ENCODE peak calls at places on chromosomes 7 and 10, in four cellular contexts. F is neuronal stem cell, B is mesenchymal stem cell, T is IMR-90. I is an unnamed sample.

GRCh38 chr10:52447931-52448353 is 133.9 kb downstream of the DKK1 start:
- DNase-seq in F (no peak), B (peak; percentile 10), T (peak; percentile 20), I (no peak)

GRCh38 chr10:63246361-63246760 is 113.2 kb downstream of the NRBF2 start:
- DNase-seq in F (no peak), B (no peak), T (peak; percentile 55), I (no peak)

GRCh38 chr10:58590152-58590551 is 77.5 kb downstream of the BICC1 start:
- DNase-seq in F (no peak), B (peak; percentile 72), T (peak; percentile 99), I (no peak)

GRCh38 chr10:62231371-62231770 is 37.3 kb downstream of the RTKN2 start:
- DNase-seq in F (no peak), B (peak; percentile 45), T (peak; percentile 92), I (no peak)

GRCh38 chr10:126373982-126374381 is 14.3 kb downstream of the ADAM12 start:
- DNase-seq in F (no peak), B (peak; percentile 79), T (peak; percentile 66), I (no peak)

GRCh38 chr10:90915141-90916075 is 5.5 kb downstream of the ANKRD1 start:
- DNase-seq in F (no peak), B (no peak), T (no peak), I (no peak)

GRCh38 chr7:79241288-79242055 is 212.0 kb downstream of the MAGI2 start:
- DNase-seq in F (no peak), B (peak; percentile 57), T (peak; percentile 82), I (no peak)

GRCh38 chr10:102919237-102919959 is 1.3 kb downstream of the CNNM2 start:
- DNase-seq in F (peak; percentile 21), B (peak; percentile 32), T (peak; percentile 25), I (peak; percentile 77)

GRCh38 chr7:108079291-108080057 is 50.7 kb downstream of the LAMB4 start:
- DNase-seq in F (no peak), B (peak; percentile 85), T (peak; percentile 95), I (no peak)

GRCh38 chr7:1691096-1691495 is 21.0 kb downstream of the ELFN1 start:
- DNase-seq in F (no peak), B (no peak), T (no peak), I (no peak)

GRCh38 chr7:4299431-4299830 is 382.7 kb upstream of the FOXK1 start:
- DNase-seq in F (no peak), B (no peak), T (no peak), I (no peak)

GRCh38 chr7:98810166-98810802 is 59.5 kb downstream of the TMEM130 start:
- DNase-seq in F (no peak), B (no peak), T (no peak), I (no peak)

GRCh38 chr10:111475720-111476119 is 398.9 kb downstream of the ADRA2A start:
- DNase-seq in F (no peak), B (peak; percentile 18), T (no peak), I (peak; percentile 71)

GRCh38 chr10:4046030-4046429 is 261.0 kb upstream of the KLF6 start:
- DNase-seq in F (no peak), B (no peak), T (no peak), I (no peak)

GRCh38 chr7:54672519-54672918 is 86.5 kb downstream of the SEC61G start:
- DNase-seq in F (no peak), B (no peak), T (no peak), I (no peak)

GRCh38 chr10:62811159-62811875 is 4.8 kb downstream of the EGR2 start:
- DNase-seq in F (no peak), B (no peak), T (no peak), I (no peak)

GRCh38 chr10:119655566-119656001 is 4.4 kb downstream of the BAG3 start:
- DNase-seq in F (no peak), B (peak; percentile 96), T (peak; percentile 88), I (peak; percentile 84)

GRCh38 chr7:1290262-1291039 is 57.8 kb downstream of the UNCX start:
- DNase-seq in F (no peak), B (peak; percentile 22), T (no peak), I (no peak)

GRCh38 chr10:23399701-23400144 is 39.2 kb upstream of the OTUD1 start:
- DNase-seq in F (no peak), B (peak; percentile 95), T (peak; percentile 97), I (peak; percentile 95)

GRCh38 chr7:114047889-114048288 is 129.1 kb upstream of the PPP1R3A start:
- DNase-seq in F (no peak), B (peak; percentile 60), T (peak; percentile 69), I (no peak)

GRCh38 chr10:130757821-130758489 is 553.6 kb downstream of the TCERG1L start:
- DNase-seq in F (no peak), B (no peak), T (no peak), I (peak; percentile 1)

GRCh38 chr10:7876541-7877127 is 58.3 kb downstream of the TAF3 start:
- DNase-seq in F (no peak), B (no peak), T (no peak), I (no peak)

GRCh38 chr7:129074361-129074871 is 19.5 kb upstream of the TNPO3 start:
- DNase-seq in F (no peak), B (no peak), T (no peak), I (no peak)

GRCh38 chr7:657565-658119 is 68.9 kb upstream of the DNAAF5 start:
- DNase-seq in F (no peak), B (peak; percentile 70), T (peak; percentile 7), I (no peak)

GRCh38 chr10:9028211-9028610 is 973.7 kb downstream of the GATA3 start:
- DNase-seq in F (no peak), B (peak; percentile 11), T (no peak), I (no peak)

GRCh38 chr7:75879771-75880184 is 944 bp downstream of the RHBDD2 start:
- DNase-seq in F (no peak), B (peak; percentile 69), T (peak; percentile 78), I (peak; percentile 81)

GRCh38 chr10:78686444-78687060 is 382.2 kb upstream of the ZMIZ1 start:
- DNase-seq in F (no peak), B (no peak), T (no peak), I (no peak)

GRCh38 chr7:87870471-87870870 is 5.7 kb downstream of the SLC25A40 start:
- DNase-seq in F (no peak), B (no peak), T (no peak), I (no peak)

GRCh38 chr10:102514487-102515311 is 10.9 kb downstream of the SUFU start:
- DNase-seq in F (no peak), B (no peak), T (no peak), I (no peak)

GRCh38 chr10:128633864-128634541 is 507.8 kb upstream of the MKI67 start:
- DNase-seq in F (no peak), B (no peak), T (no peak), I (no peak)

GRCh38 chr10:128630787-128631252 is 504.6 kb upstream of the MKI67 start:
- DNase-seq in F (no peak), B (no peak), T (no peak), I (no peak)

GRCh38 chr10:128629111-128630096 is 503.2 kb upstream of the MKI67 start:
- DNase-seq in F (no peak), B (no peak), T (no peak), I (peak; percentile 58)

GRCh38 chr10:128632694-128633093 is 506.5 kb upstream of the MKI67 start:
- DNase-seq in F (no peak), B (no peak), T (no peak), I (no peak)

GRCh38 chr10:128631801-128632241 is 505.6 kb upstream of the MKI67 start:
- DNase-seq in F (peak; percentile 29), B (peak; percentile 16), T (no peak), I (no peak)
- H2AFZ ChIP-seq in F (no peak overlapping the region), B (no peak overlapping the region), T (no peak overlapping the region), I (no peak overlapping the region)

GRCh38 chr7:127768241-127768640 is 116.2 kb downstream of the SND1 start:
- DNase-seq in F (no peak), B (no peak), T (peak; percentile 34), I (no peak)

GRCh38 chr7:127766831-127767489 is 115.0 kb downstream of the SND1 start:
- DNase-seq in F (no peak), B (peak; percentile 62), T (no peak), I (no peak)

GRCh38 chr7:127770870-127771269 is 118.9 kb downstream of the SND1 start:
- DNase-seq in F (no peak), B (peak; percentile 27), T (peak; percentile 72), I (peak; percentile 20)

GRCh38 chr7:127769696-127770400 is 117.9 kb downstream of the SND1 start:
- DNase-seq in F (no peak), B (peak; percentile 52), T (peak; percentile 58), I (peak; percentile 19)

GRCh38 chr7:127769137-127769536 is 117.1 kb downstream of the SND1 start:
- DNase-seq in F (no peak), B (no peak), T (no peak), I (no peak)
- H3K18ac ChIP-seq in F (no peak overlapping the region), B (no peak overlapping the region), T (no peak overlapping the region), I (no peak overlapping the region)

GRCh38 chr7:36923185-36923584 is 198.9 kb upstream of the AOAH start:
- DNase-seq in F (no peak), B (no peak), T (no peak), I (no peak)

GRCh38 chr7:36923831-36924555 is 199.7 kb upstream of the AOAH start:
- DNase-seq in F (no peak), B (peak; percentile 53), T (no peak), I (no peak)

GRCh38 chr7:36931892-36932291 is 207.6 kb upstream of the AOAH start:
- DNase-seq in F (no peak), B (no peak), T (no peak), I (no peak)

GRCh38 chr7:36925207-36925606 is 200.9 kb upstream of the AOAH start:
- DNase-seq in F (no peak), B (no peak), T (no peak), I (no peak)

DNA sequence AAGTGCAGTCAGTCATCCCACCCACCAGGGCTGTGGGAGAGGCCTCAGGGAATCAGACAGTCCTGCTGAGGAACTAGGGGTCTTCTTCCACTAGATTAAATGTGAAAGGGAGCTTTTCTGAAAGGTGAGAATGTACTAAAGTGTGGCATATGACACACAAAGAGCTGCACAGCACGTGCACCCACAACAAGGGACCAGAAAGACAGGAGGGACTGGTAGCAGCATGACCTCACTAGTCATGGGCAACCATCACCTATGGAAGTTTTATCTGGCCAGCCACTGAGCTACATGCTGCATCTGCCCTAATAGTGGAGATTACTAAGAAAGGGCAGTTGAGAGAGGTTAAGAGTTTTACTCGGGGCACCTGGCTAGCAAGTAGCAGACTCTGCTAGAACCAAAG is 204.4 kb upstream of the AOAH start:
- DNase-seq in F (no peak), B (no peak), T (no peak), I (no peak)
- H2AFZ ChIP-seq in F (no peak overlapping the region), B (no peak overlapping the region), T (no peak overlapping the region), I (no peak overlapping the region)

GRCh38 chr10:109995178-109995577 is 12.6 kb upstream of the ADD3 start:
- DNase-seq in F (no peak), B (no peak), T (no peak), I (no peak)
- H3K18ac ChIP-seq in F (no peak overlapping the region), B (no peak overlapping the region), T (no peak overlapping the region), I (no peak overlapping the region)

GRCh38 chr10:43437141-43437860 is 390 bp downstream of the ZNF487 start:
- DNase-seq in F (peak; percentile 43), B (peak; percentile 55), T (no peak), I (peak; percentile 32)
- H2AFZ ChIP-seq in F (peak overlapping the region; percentile 98), B (peak overlapping the region; percentile 72), T (peak overlapping the region; percentile 100), I (peak overlapping the region; percentile 7)